ENCODE peak calls at places on chromosomes 13 and 19, in six cellular contexts. Z is thoracic aorta, S is aorta, V is tibial nerve, B is substantia nigra, I is body of pancreas. X is an unnamed sample.

GRCh38 chr13:21668665-21669599 is 1.9 kb upstream of the FGF9 start:
- DNase-seq in Z (no peak), S (no peak), V (no peak), B (no peak), I (peak; percentile 25), X (no peak)

GRCh38 chr13:64591981-64592380 is 2638.2 kb downstream of the PCDH9 start:
- DNase-seq in Z (no peak), S (no peak), V (no peak), B (no peak), I (no peak), X (no peak)

GRCh38 chr13:73399347-73400216 is 340.8 kb downstream of the KLF5 start:
- DNase-seq in Z (no peak), S (no peak), V (no peak), B (no peak), I (peak; percentile 15), X (no peak)

GRCh38 chr13:59439776-59440428 is 723.8 kb downstream of the DIAPH3 start:
- DNase-seq in Z (no peak), S (no peak), V (no peak), B (no peak), I (no peak), X (no peak)

GRCh38 chr19:32269831-32270230 is 75.6 kb upstream of the ZNF507 start:
- DNase-seq in Z (no peak), S (no peak), V (no peak), B (no peak), I (no peak), X (no peak)

GRCh38 chr19:42455621-42456081 is 12.9 kb upstream of the CXCL17 start:
- DNase-seq in Z (no peak), S (no peak), V (no peak), B (no peak), I (no peak), X (no peak)

GRCh38 chr13:81610613-81611012 is 1269.7 kb upstream of the SPRY2 start:
- DNase-seq in Z (no peak), S (no peak), V (no peak), B (no peak), I (no peak), X (no peak)

GRCh38 chr13:105611424-105611823 is 924.0 kb downstream of the EFNB2 start:
- DNase-seq in Z (no peak), S (no peak), V (no peak), B (no peak), I (no peak), X (no peak)

GRCh38 chr13:96422002-96422401 is 332.1 kb downstream of the HS6ST3 start:
- DNase-seq in Z (no peak), S (no peak), V (no peak), B (no peak), I (no peak), X (no peak)

GRCh38 chr13:73779881-73780280 is 354.3 kb downstream of the KLF12 start:
- DNase-seq in Z (no peak), S (no peak), V (no peak), B (no peak), I (no peak), X (no peak)

GRCh38 chr13:26299168-26299788 is 45.3 kb downstream of the CDK8 start:
- DNase-seq in Z (no peak), S (no peak), V (no peak), B (no peak), I (no peak), X (no peak)

GRCh38 chr13:29849731-29850212 is 645 bp downstream of the UBL3 start:
- DNase-seq in Z (peak; percentile 31), S (peak; percentile 78), V (peak; percentile 49), B (peak; percentile 54), I (peak; percentile 79), X (no peak)

GRCh38 chr19:45492627-45493470 is 4.0 kb downstream of the RTN2 start:
- DNase-seq in Z (no peak), S (no peak), V (no peak), B (no peak), I (no peak), X (no peak)

GRCh38 chr13:30133976-30134375 is 173.4 kb downstream of the KATNAL1 start:
- DNase-seq in Z (no peak), S (no peak), V (no peak), B (peak; percentile 21), I (no peak), X (peak; percentile 13)

GRCh38 chr19:1276620-1277007 is 1.3 kb downstream of the FAM174C start:
- DNase-seq in Z (no peak), S (no peak), V (no peak), B (no peak), I (no peak), X (no peak)

GRCh38 chr19:15276620-15277019 is 44.4 kb upstream of the EPHX3 start:
- DNase-seq in Z (no peak), S (no peak), V (no peak), B (no peak), I (no peak), X (no peak)

GRCh38 chr13:94073006-94073744 is 406.3 kb downstream of the DCT start:
- DNase-seq in Z (no peak), S (no peak), V (no peak), B (no peak), I (no peak), X (no peak)

GRCh38 chr13:37870895-37871550 is 1.5 kb upstream of the TRPC4 start:
- DNase-seq in Z (no peak), S (no peak), V (no peak), B (no peak), I (no peak), X (no peak)

GRCh38 chr13:91544723-91545122 is 146.3 kb downstream of the GPC5 start:
- DNase-seq in Z (no peak), S (no peak), V (no peak), B (no peak), I (no peak), X (no peak)

GRCh38 chr19:8545743-8546142 is 31.5 kb downstream of the MYO1F start:
- DNase-seq in Z (no peak), S (no peak), V (no peak), B (no peak), I (no peak), X (no peak)

DNA sequence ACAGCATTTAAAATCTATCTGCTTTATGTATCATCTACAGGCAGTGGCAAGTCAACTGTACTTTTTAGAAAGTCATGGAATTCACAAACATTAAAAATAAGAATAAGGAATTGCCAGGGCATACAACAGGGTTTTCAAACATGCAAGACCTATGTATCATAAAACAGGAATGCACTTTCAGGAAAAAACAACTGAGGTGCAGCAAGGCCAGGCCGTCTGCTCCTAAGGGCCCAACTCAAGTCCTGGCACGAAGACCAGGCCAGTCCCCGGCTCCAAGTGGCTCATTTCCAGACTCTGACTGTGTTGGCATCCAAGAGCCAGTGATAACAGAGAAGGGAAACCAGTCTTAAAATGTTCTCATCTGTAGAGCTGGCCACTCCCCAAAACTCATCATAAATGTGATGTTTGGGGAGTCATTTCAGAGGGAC is 7.1 kb downstream of the RFX2 start:
- DNase-seq in Z (peak; percentile 84), S (peak; percentile 90), V (peak; percentile 69), B (no peak), I (peak; percentile 89), X (peak; percentile 2)
- H3K27ac ChIP-seq in Z (peak overlapping the region; percentile 85), S (peak overlapping the region; percentile 78), V (no peak overlapping the region), B (no peak overlapping the region), I (peak overlapping the region; percentile 54), X (no peak overlapping the region)

GRCh38 chr19:17557461-17557860 is 2.0 kb downstream of the COLGALT1 start:
- DNase-seq in Z (no peak), S (peak; percentile 69), V (peak; percentile 15), B (no peak), I (no peak), X (no peak)

GRCh38 chr19:17554968-17555479 is 425 bp upstream of the COLGALT1 start:
- DNase-seq in Z (no peak), S (no peak), V (no peak), B (no peak), I (no peak), X (no peak)

GRCh38 chr19:17555929-17556813 is 722 bp downstream of the COLGALT1 start:
- DNase-seq in Z (no peak), S (peak; percentile 87), V (peak; percentile 43), B (peak; percentile 58), I (peak; percentile 65), X (peak; percentile 41)

GRCh38 chr19:17555480-17555928 is at the start of gene COLGALT1:
- DNase-seq in Z (peak; percentile 100), S (peak; percentile 99), V (peak; percentile 100), B (peak; percentile 99), I (peak; percentile 99), X (peak; percentile 93)

GRCh38 chr19:17556995-17557394 is 1.5 kb downstream of the COLGALT1 start:
- DNase-seq in Z (no peak), S (no peak), V (no peak), B (no peak), I (no peak), X (no peak)
- H3K27ac ChIP-seq in Z (no peak overlapping the region), S (no peak overlapping the region), V (no peak overlapping the region), B (no peak overlapping the region), I (no peak overlapping the region), X (no peak overlapping the region)

DNA sequence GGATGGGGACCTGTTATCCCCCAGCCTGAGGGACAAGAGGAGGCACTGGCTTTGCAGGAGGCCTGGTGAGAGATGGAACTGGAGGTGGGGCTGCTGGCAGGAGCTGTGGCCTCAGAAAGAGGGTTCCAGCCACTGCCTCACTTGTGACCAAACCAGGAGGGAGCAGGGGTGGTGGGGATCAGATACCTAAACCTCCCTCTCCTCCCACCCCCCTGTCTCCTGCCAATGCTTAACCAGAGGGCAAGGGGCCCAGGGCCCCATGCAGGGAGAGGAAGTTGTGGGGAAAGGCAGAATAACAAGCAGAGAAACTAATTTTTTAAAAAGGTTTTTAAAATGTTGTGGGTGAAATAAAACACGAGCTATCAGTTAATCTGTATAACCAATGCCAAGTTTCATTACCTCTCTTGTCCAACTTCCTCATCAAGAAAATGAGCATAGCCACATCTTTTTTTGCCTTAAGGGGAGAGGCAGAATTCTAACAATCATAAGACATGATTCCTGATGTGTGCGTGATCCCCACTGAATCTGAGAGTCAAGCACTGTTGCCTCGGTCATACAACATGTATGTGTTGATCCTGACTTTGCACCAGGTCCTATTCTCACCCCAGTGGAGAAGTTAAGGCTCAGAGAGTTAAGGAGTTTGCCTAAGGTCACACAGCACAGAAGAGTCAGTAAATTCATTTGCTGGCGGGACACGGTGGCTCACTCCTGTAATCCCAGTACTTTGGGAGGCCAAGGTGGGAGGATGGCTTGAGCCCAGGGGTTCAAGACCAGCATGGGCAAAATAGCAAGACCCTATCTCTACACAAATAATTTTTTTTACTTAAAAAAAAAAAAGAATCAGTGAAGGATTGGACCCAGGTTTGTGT is 12.9 kb downstream of the FXYD5 start:
- DNase-seq in Z (no peak), S (no peak), V (no peak), B (no peak), I (no peak), X (no peak)
- H3K27ac ChIP-seq in Z (no peak overlapping the region), S (no peak overlapping the region), V (no peak overlapping the region), B (no peak overlapping the region), I (no peak overlapping the region), X (no peak overlapping the region)

GRCh38 chr13:43939149-43939548 is 59.4 kb downstream of the LACC1 start:
- DNase-seq in Z (no peak), S (no peak), V (no peak), B (no peak), I (no peak), X (no peak)
- H3K27ac ChIP-seq in Z (no peak overlapping the region), S (no peak overlapping the region), V (no peak overlapping the region), B (no peak overlapping the region), I (no peak overlapping the region), X (no peak overlapping the region)